ENCODE peak calls at places on chromosome 6, in seven cellular contexts. One of them, this sample, is unnamed.

GRCh38 chr6:72760130-72760793 is 138.4 kb downstream of the KCNQ5 start:
- DNase-seq in K562: no peak
- DNase-seq in H1: no peak
- DNase-seq in HCT116: no peak
- DNase-seq in SK-N-SH: no peak
- DNase-seq in GM12878: no peak
- DNase-seq in HepG2: no peak
- DNase-seq in this sample: no peak

GRCh38 chr6:166121721-166122120 is 45.9 kb downstream of the TBXT start:
- DNase-seq in K562: no peak
- DNase-seq in H1: no peak
- DNase-seq in HCT116: no peak
- DNase-seq in SK-N-SH: no peak
- DNase-seq in GM12878: no peak
- DNase-seq in HepG2: no peak
- DNase-seq in this sample: no peak

GRCh38 chr6:117653949-117654348 is 21.3 kb upstream of the NUS1 start:
- DNase-seq in K562: peak
- DNase-seq in H1: no peak
- DNase-seq in HCT116: no peak
- DNase-seq in SK-N-SH: no peak
- DNase-seq in GM12878: no peak
- DNase-seq in HepG2: no peak
- DNase-seq in this sample: no peak

GRCh38 chr6:112037783-112038216 is 16.1 kb upstream of the CCN6 start:
- DNase-seq in K562: no peak
- DNase-seq in H1: no peak
- DNase-seq in HCT116: no peak
- DNase-seq in SK-N-SH: no peak
- DNase-seq in GM12878: no peak
- DNase-seq in HepG2: no peak
- DNase-seq in this sample: no peak

GRCh38 chr6:139257821-139258398 is 33.9 kb downstream of the TXLNB start:
- DNase-seq in K562: no peak
- DNase-seq in H1: no peak
- DNase-seq in HCT116: no peak
- DNase-seq in SK-N-SH: no peak
- DNase-seq in GM12878: no peak
- DNase-seq in HepG2: no peak
- DNase-seq in this sample: no peak

GRCh38 chr6:70135783-70136182 is 167.1 kb downstream of the COL9A1 start:
- DNase-seq in K562: no peak
- DNase-seq in H1: no peak
- DNase-seq in HCT116: no peak
- DNase-seq in SK-N-SH: no peak
- DNase-seq in GM12878: no peak
- DNase-seq in HepG2: no peak
- DNase-seq in this sample: no peak

GRCh38 chr6:34273242-34273805 is 24.5 kb upstream of the SMIM29 start:
- DNase-seq in K562: peak
- DNase-seq in H1: no peak
- DNase-seq in HCT116: no peak
- DNase-seq in SK-N-SH: peak
- DNase-seq in GM12878: no peak
- DNase-seq in HepG2: peak
- DNase-seq in this sample: no peak

GRCh38 chr6:71224011-71224410 is 64.6 kb upstream of the OGFRL1 start:
- DNase-seq in K562: no peak
- DNase-seq in H1: no peak
- DNase-seq in HCT116: no peak
- DNase-seq in SK-N-SH: no peak
- DNase-seq in GM12878: no peak
- DNase-seq in HepG2: no peak
- DNase-seq in this sample: no peak

GRCh38 chr6:1765160-1765900 is 155.6 kb downstream of the FOXC1 start:
- DNase-seq in K562: no peak
- DNase-seq in H1: no peak
- DNase-seq in HCT116: no peak
- DNase-seq in SK-N-SH: no peak
- DNase-seq in GM12878: no peak
- DNase-seq in HepG2: no peak
- DNase-seq in this sample: no peak

GRCh38 chr6:84055646-84056045 is 22.1 kb downstream of the MRAP2 start:
- DNase-seq in K562: no peak
- DNase-seq in H1: no peak
- DNase-seq in HCT116: no peak
- DNase-seq in SK-N-SH: no peak
- DNase-seq in GM12878: no peak
- DNase-seq in HepG2: no peak
- DNase-seq in this sample: no peak

GRCh38 chr6:3749390-3749978 is 2.0 kb downstream of the PXDC1 start:
- DNase-seq in K562: no peak
- DNase-seq in H1: no peak
- DNase-seq in HCT116: no peak
- DNase-seq in SK-N-SH: no peak
- DNase-seq in GM12878: no peak
- DNase-seq in HepG2: no peak
- DNase-seq in this sample: no peak

GRCh38 chr6:88165877-88166492 is at the start of gene CNR1:
- DNase-seq in K562: peak
- DNase-seq in H1: no peak
- DNase-seq in HCT116: no peak
- DNase-seq in SK-N-SH: peak
- DNase-seq in GM12878: no peak
- DNase-seq in HepG2: no peak
- DNase-seq in this sample: no peak

GRCh38 chr6:5506575-5506974 is 245.3 kb downstream of the FARS2 start:
- DNase-seq in K562: no peak
- DNase-seq in H1: no peak
- DNase-seq in HCT116: no peak
- DNase-seq in SK-N-SH: no peak
- DNase-seq in GM12878: no peak
- DNase-seq in HepG2: no peak
- DNase-seq in this sample: no peak

GRCh38 chr6:5509106-5509505 is 247.8 kb downstream of the FARS2 start:
- DNase-seq in K562: no peak
- DNase-seq in H1: no peak
- DNase-seq in HCT116: no peak
- DNase-seq in SK-N-SH: no peak
- DNase-seq in GM12878: no peak
- DNase-seq in HepG2: no peak
- DNase-seq in this sample: no peak

GRCh38 chr6:5504078-5504477 is 242.8 kb downstream of the FARS2 start:
- DNase-seq in K562: no peak
- DNase-seq in H1: no peak
- DNase-seq in HCT116: no peak
- DNase-seq in SK-N-SH: no peak
- DNase-seq in GM12878: no peak
- DNase-seq in HepG2: no peak
- DNase-seq in this sample: no peak

GRCh38 chr6:5506149-5506548 is 244.8 kb downstream of the FARS2 start:
- DNase-seq in K562: no peak
- DNase-seq in H1: no peak
- DNase-seq in HCT116: no peak
- DNase-seq in SK-N-SH: no peak
- DNase-seq in GM12878: no peak
- DNase-seq in HepG2: no peak
- DNase-seq in this sample: no peak

DNA sequence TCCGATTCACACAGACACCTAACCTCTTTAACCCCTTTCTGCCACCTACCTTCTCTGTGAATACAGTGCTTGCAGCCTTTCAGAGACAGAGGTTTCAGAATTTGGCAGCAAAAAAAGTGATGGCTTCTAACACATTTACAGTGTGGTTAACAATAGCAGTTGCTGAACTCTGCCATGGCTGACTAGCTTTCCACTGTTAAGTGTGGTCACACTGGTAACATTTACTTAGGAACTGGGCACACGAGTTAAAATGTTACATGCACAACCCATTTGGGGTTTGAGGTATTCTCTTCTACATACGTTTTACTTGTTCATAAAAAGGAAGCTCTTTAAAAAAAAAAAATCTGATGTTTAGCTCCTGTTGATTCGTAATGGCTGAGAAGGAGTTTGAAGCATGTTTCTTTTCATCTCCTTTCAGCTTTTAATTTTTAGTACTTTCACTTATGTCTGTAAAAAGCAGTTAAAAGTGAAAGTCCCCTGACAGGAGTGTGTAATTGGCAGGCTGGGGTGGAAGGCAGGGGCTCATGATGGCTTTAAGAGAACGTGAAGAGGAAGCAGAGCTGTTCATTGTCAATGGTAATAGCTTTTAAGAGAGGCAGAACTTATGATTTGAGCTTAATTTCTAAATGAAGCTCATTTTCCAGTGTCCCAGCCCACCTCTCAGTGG is 245.9 kb downstream of the FARS2 start:
- DNase-seq in K562: no peak
- DNase-seq in H1: no peak
- DNase-seq in HCT116: no peak
- DNase-seq in SK-N-SH: no peak
- DNase-seq in GM12878: peak
- DNase-seq in HepG2: no peak
- DNase-seq in this sample: no peak
- H3K4me3 ChIP-seq in K562: no peak
- H3K4me3 ChIP-seq in H1: no peak
- H3K4me3 ChIP-seq in HCT116: no peak
- H3K4me3 ChIP-seq in SK-N-SH: no peak
- H3K4me3 ChIP-seq in GM12878: peak
- H3K4me3 ChIP-seq in HepG2: no peak
- H3K4me3 ChIP-seq in this sample: no peak

GRCh38 chr6:89679215-89680120 is 40.9 kb upstream of the LYRM2 start:
- DNase-seq in K562: no peak
- DNase-seq in H1: no peak
- DNase-seq in HCT116: no peak
- DNase-seq in SK-N-SH: no peak
- DNase-seq in GM12878: no peak
- DNase-seq in HepG2: no peak
- DNase-seq in this sample: no peak

GRCh38 chr6:89680150-89680549 is 41.6 kb upstream of the LYRM2 start:
- DNase-seq in K562: no peak
- DNase-seq in H1: no peak
- DNase-seq in HCT116: no peak
- DNase-seq in SK-N-SH: no peak
- DNase-seq in GM12878: no peak
- DNase-seq in HepG2: no peak
- DNase-seq in this sample: no peak

GRCh38 chr6:89682991-89683390 is 44.4 kb upstream of the LYRM2 start:
- DNase-seq in K562: no peak
- DNase-seq in H1: no peak
- DNase-seq in HCT116: no peak
- DNase-seq in SK-N-SH: no peak
- DNase-seq in GM12878: no peak
- DNase-seq in HepG2: no peak
- DNase-seq in this sample: no peak

GRCh38 chr6:89680551-89680950 is 42.0 kb upstream of the LYRM2 start:
- DNase-seq in K562: no peak
- DNase-seq in H1: no peak
- DNase-seq in HCT116: no peak
- DNase-seq in SK-N-SH: no peak
- DNase-seq in GM12878: no peak
- DNase-seq in HepG2: no peak
- DNase-seq in this sample: no peak

DNA sequence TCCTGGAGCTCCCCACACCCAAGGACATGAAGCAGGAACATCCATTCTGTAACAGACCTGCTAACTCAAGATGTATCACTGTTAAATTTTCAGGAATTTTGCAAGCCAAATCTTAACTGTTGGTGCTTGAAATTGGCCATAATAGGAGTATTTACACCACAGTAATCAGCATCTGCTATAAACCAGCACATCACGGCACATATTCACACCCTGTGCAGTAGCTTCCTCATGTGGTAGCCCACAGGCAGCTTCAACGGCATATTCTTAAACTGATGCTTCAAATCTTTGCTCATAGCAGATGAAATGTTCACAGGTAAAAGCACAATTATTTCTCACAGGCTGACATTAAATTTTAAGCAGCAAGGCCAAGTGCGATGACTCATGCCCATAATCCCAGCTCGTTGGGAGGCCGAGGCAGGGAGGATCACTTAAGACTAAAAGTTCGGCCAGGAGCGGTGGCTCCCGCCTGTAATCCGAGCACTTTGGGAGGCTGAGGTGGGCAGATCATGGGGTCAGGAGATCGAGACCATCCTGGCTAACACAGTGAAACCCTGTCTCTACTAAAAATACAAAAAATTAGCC is 43.5 kb upstream of the LYRM2 start:
- DNase-seq in K562: no peak
- DNase-seq in H1: no peak
- DNase-seq in HCT116: no peak
- DNase-seq in SK-N-SH: no peak
- DNase-seq in GM12878: no peak
- DNase-seq in HepG2: no peak
- DNase-seq in this sample: no peak
- TF ChIP-seq YY1 in K562: no peak
- TF ChIP-seq YY1 in H1: no peak
- TF ChIP-seq YY1 in HCT116: no peak
- TF ChIP-seq YY1 in SK-N-SH: no peak
- TF ChIP-seq YY1 in GM12878: no peak
- TF ChIP-seq YY1 in HepG2: no peak
- TF ChIP-seq YY1 in this sample: no peak

GRCh38 chr6:157684620-157685299 is 138.3 kb upstream of the SNX9 start:
- DNase-seq in K562: no peak
- DNase-seq in H1: no peak
- DNase-seq in HCT116: no peak
- DNase-seq in SK-N-SH: no peak
- DNase-seq in GM12878: no peak
- DNase-seq in HepG2: no peak
- DNase-seq in this sample: no peak

GRCh38 chr6:157685596-157686280 is 137.3 kb upstream of the SNX9 start:
- DNase-seq in K562: no peak
- DNase-seq in H1: no peak
- DNase-seq in HCT116: no peak
- DNase-seq in SK-N-SH: no peak
- DNase-seq in GM12878: no peak
- DNase-seq in HepG2: no peak
- DNase-seq in this sample: no peak

GRCh38 chr6:157683707-157684106 is 139.3 kb upstream of the SNX9 start:
- DNase-seq in K562: no peak
- DNase-seq in H1: no peak
- DNase-seq in HCT116: no peak
- DNase-seq in SK-N-SH: no peak
- DNase-seq in GM12878: no peak
- DNase-seq in HepG2: no peak
- DNase-seq in this sample: no peak

GRCh38 chr6:157681041-157681650 is 141.9 kb upstream of the SNX9 start:
- DNase-seq in K562: no peak
- DNase-seq in H1: no peak
- DNase-seq in HCT116: no peak
- DNase-seq in SK-N-SH: no peak
- DNase-seq in GM12878: no peak
- DNase-seq in HepG2: no peak
- DNase-seq in this sample: no peak

GRCh38 chr6:157682856-157683481 is 140.1 kb upstream of the SNX9 start:
- DNase-seq in K562: no peak
- DNase-seq in H1: no peak
- DNase-seq in HCT116: no peak
- DNase-seq in SK-N-SH: no peak
- DNase-seq in GM12878: no peak
- DNase-seq in HepG2: peak
- DNase-seq in this sample: no peak
- H3K9ac ChIP-seq in K562: no peak
- H3K9ac ChIP-seq in H1: no peak
- H3K9ac ChIP-seq in HCT116: no peak
- H3K9ac ChIP-seq in SK-N-SH: no peak
- H3K9ac ChIP-seq in GM12878: no peak
- H3K9ac ChIP-seq in HepG2: no peak
- H3K9ac ChIP-seq in this sample: no peak

GRCh38 chr6:108565091-108565766 is 4.5 kb downstream of the FOXO3 start:
- DNase-seq in K562: peak
- DNase-seq in H1: no peak
- DNase-seq in HCT116: no peak
- DNase-seq in SK-N-SH: no peak
- DNase-seq in GM12878: peak
- DNase-seq in HepG2: no peak
- DNase-seq in this sample: no peak
- H3K4me3 ChIP-seq in K562: no peak
- H3K4me3 ChIP-seq in H1: no peak
- H3K4me3 ChIP-seq in HCT116: no peak
- H3K4me3 ChIP-seq in SK-N-SH: peak
- H3K4me3 ChIP-seq in GM12878: peak
- H3K4me3 ChIP-seq in HepG2: peak
- H3K4me3 ChIP-seq in this sample: no peak

This sample was measured in NT2/D1.